ENCODE peak calls at places on chromosomes 5 and 9, in six cellular contexts. Z is Ammon's horn; C is mucosa of descending colon; G is ovary; V is CD8-positive, alpha-beta memory T cell; J is aorta. A is an unnamed sample.
A peak's percentile ranks its signal among the peaks of the same experiment; 100 is the strongest.

GRCh38 chr9:133396952-133397351 is 20.8 kb downstream of the STKLD1 start:
- DNase-seq in Z (no peak), C (no peak), G (no peak), V (no peak), J (no peak), A (peak; percentile 26)

GRCh38 chr5:16135003-16135402 is 44.6 kb downstream of the MARCHF11 start:
- DNase-seq in Z (no peak), C (no peak), G (no peak), V (no peak), J (no peak), A (no peak)

GRCh38 chr5:31551878-31552277 is 19.8 kb downstream of the C5orf22 start:
- DNase-seq in Z (no peak), C (no peak), G (no peak), V (no peak), J (no peak), A (no peak)

GRCh38 chr5:17255471-17256016 is 38.1 kb downstream of the BASP1 start:
- DNase-seq in Z (no peak), C (no peak), G (no peak), V (no peak), J (no peak), A (no peak)

GRCh38 chr9:92608221-92609141 is 61.5 kb downstream of the IPPK start:
- DNase-seq in Z (peak; percentile 39), C (no peak), G (no peak), V (no peak), J (peak; percentile 70), A (peak; percentile 73)

GRCh38 chr9:120915854-120916495 is 10.6 kb downstream of the TRAF1 start:
- DNase-seq in Z (peak; percentile 64), C (no peak), G (no peak), V (peak; percentile 68), J (no peak), A (no peak)

GRCh38 chr9:94826644-94827410 is 100.3 kb downstream of the AOPEP start:
- DNase-seq in Z (no peak), C (no peak), G (no peak), V (no peak), J (no peak), A (no peak)

GRCh38 chr5:83447533-83447932 is 24.0 kb upstream of the VCAN start:
- DNase-seq in Z (no peak), C (no peak), G (no peak), V (no peak), J (no peak), A (no peak)

GRCh38 chr9:17802249-17802857 is 223.5 kb downstream of the SH3GL2 start:
- DNase-seq in Z (no peak), C (no peak), G (no peak), V (no peak), J (no peak), A (peak; percentile 71)

GRCh38 chr5:61162832-61163567 is 732 bp upstream of the SMIM15 start:
- DNase-seq in Z (no peak), C (no peak), G (no peak), V (no peak), J (no peak), A (peak; percentile 41)

GRCh38 chr9:86112057-86112456 is 12.7 kb upstream of the GOLM1 start:
- DNase-seq in Z (no peak), C (no peak), G (no peak), V (no peak), J (no peak), A (no peak)

GRCh38 chr9:32378993-32379729 is 5.3 kb upstream of the ACO1 start:
- DNase-seq in Z (peak; percentile 91), C (no peak), G (no peak), V (peak; percentile 63), J (no peak), A (peak; percentile 83)

GRCh38 chr5:91469517-91470165 is 86.5 kb upstream of the ARRDC3 start:
- DNase-seq in Z (peak; percentile 49), C (no peak), G (no peak), V (no peak), J (no peak), A (no peak)

GRCh38 chr5:170585278-170585677 is 81.5 kb downstream of the KCNIP1 start:
- DNase-seq in Z (no peak), C (no peak), G (no peak), V (no peak), J (no peak), A (no peak)

GRCh38 chr5:113922343-113922742 is 408.8 kb downstream of the YTHDC2 start:
- DNase-seq in Z (no peak), C (no peak), G (no peak), V (no peak), J (no peak), A (no peak)

GRCh38 chr5:98770158-98770910 is 3.1 kb upstream of the RGMB start:
- DNase-seq in Z (peak; percentile 53), C (peak; percentile 59), G (peak; percentile 59), V (no peak), J (peak; percentile 60), A (no peak)

GRCh38 chr5:111389390-111390082 is 122.8 kb downstream of the STARD4 start:
- DNase-seq in Z (no peak), C (no peak), G (no peak), V (no peak), J (no peak), A (no peak)

GRCh38 chr5:141747152-141747640 is 65.2 kb upstream of the ARAP3 start:
- DNase-seq in Z (peak; percentile 98), C (peak; percentile 64), G (peak; percentile 65), V (no peak), J (peak; percentile 71), A (peak; percentile 99)

GRCh38 chr5:175821790-175822211 is 49.6 kb upstream of the CPLX2 start:
- DNase-seq in Z (no peak), C (no peak), G (no peak), V (no peak), J (no peak), A (no peak)

GRCh38 chr5:115857621-115858349 is 16.1 kb downstream of the AP3S1 start:
- DNase-seq in Z (no peak), C (no peak), G (no peak), V (no peak), J (no peak), A (no peak)

GRCh38 chr9:89137548-89138462 is 40.8 kb downstream of the SHC3 start:
- DNase-seq in Z (peak; percentile 51), C (no peak), G (no peak), V (no peak), J (peak; percentile 70), A (no peak)

GRCh38 chr9:79611091-79611614 is 39.4 kb downstream of the TLE4 start:
- DNase-seq in Z (peak; percentile 46), C (no peak), G (no peak), V (no peak), J (no peak), A (peak; percentile 70)

GRCh38 chr5:8138884-8139283 is 269.9 kb downstream of the MTRR start:
- DNase-seq in Z (no peak), C (no peak), G (no peak), V (no peak), J (no peak), A (no peak)

GRCh38 chr5:150055707-150056443 is 30.5 kb downstream of the CSF1R start:
- DNase-seq in Z (no peak), C (no peak), G (no peak), V (no peak), J (no peak), A (no peak)

GRCh38 chr9:92590386-92590785 is 54.6 kb upstream of the ECM2 start:
- DNase-seq in Z (peak; percentile 67), C (no peak), G (peak; percentile 66), V (no peak), J (peak; percentile 77), A (no peak)

GRCh38 chr5:90959262-90959661 is 400.7 kb downstream of the ADGRV1 start:
- DNase-seq in Z (no peak), C (no peak), G (no peak), V (no peak), J (no peak), A (no peak)

GRCh38 chr9:22374021-22374420 is 72.6 kb upstream of the DMRTA1 start:
- DNase-seq in Z (no peak), C (no peak), G (no peak), V (no peak), J (no peak), A (no peak)

GRCh38 chr5:164728733-164729132 is 1223.3 kb downstream of the MAT2B start:
- DNase-seq in Z (no peak), C (no peak), G (no peak), V (no peak), J (no peak), A (no peak)

GRCh38 chr5:85628153-85628552 is 989.6 kb upstream of the COX7C start:
- DNase-seq in Z (no peak), C (no peak), G (no peak), V (no peak), J (no peak), A (no peak)

GRCh38 chr5:57221049-57221568 is 47.2 kb downstream of the GPBP1 start:
- DNase-seq in Z (peak; percentile 60), C (no peak), G (no peak), V (peak; percentile 63), J (no peak), A (peak; percentile 81)

GRCh38 chr5:67052034-67052433 is 144.6 kb downstream of the CD180 start:
- DNase-seq in Z (no peak), C (no peak), G (no peak), V (no peak), J (no peak), A (no peak)

GRCh38 chr9:89412951-89413350 is 85.0 kb downstream of the SEMA4D start:
- DNase-seq in Z (no peak), C (no peak), G (no peak), V (no peak), J (no peak), A (no peak)

GRCh38 chr5:108878756-108879155 is 131.1 kb downstream of the FER start:
- DNase-seq in Z (no peak), C (no peak), G (no peak), V (no peak), J (no peak), A (no peak)

GRCh38 chr9:122379340-122379739 is 8.5 kb downstream of the PTGS1 start:
- DNase-seq in Z (no peak), C (no peak), G (no peak), V (no peak), J (no peak), A (no peak)

A was measured in G401.